ENCODE peak calls at places on chromosomes 5 and 9, in nine cellular contexts. O, D, P, J, B, Q, I, T and S are unnamed samples.

GRCh38 chr5:65100846-65101678 is 332.3 kb downstream of the CWC27 start:
- DNase-seq in I (peak), J (peak), D (peak), T (peak), B (no peak), P (no peak), Q (peak), O (peak), S (peak)

GRCh38 chr5:98368141-98368540 is 405.3 kb upstream of the RGMB start:
- DNase-seq in D (no peak), Q (no peak), J (no peak), B (no peak), T (no peak), I (no peak), P (no peak), O (no peak), S (no peak)

GRCh38 chr9:99092643-99093491 is 12.0 kb upstream of the TGFBR1 start:
- DNase-seq in J (no peak), D (no peak), Q (no peak), O (peak), T (no peak), P (no peak), I (no peak), B (no peak), S (no peak)

GRCh38 chr5:98454904-98455303 is 318.6 kb upstream of the RGMB start:
- DNase-seq in T (peak), D (no peak), Q (no peak), J (no peak), I (no peak), B (no peak), P (no peak), O (no peak), S (no peak)

GRCh38 chr5:136047858-136048257 is 19.1 kb downstream of the TGFBI start:
- DNase-seq in T (no peak), Q (no peak), P (no peak), B (no peak), J (no peak), D (no peak), O (peak), I (no peak), S (no peak)

GRCh38 chr5:171801839-171802238 is 16.2 kb downstream of the SMIM23 start:
- DNase-seq in I (no peak), T (no peak), Q (no peak), J (no peak), O (no peak), D (no peak), B (no peak), P (no peak), S (no peak)

GRCh38 chr5:159783731-159784247 is 132.5 kb upstream of the ADRA1B start:
- DNase-seq in O (no peak), D (no peak), I (peak), T (no peak), J (no peak), Q (no peak), B (no peak), P (no peak), S (no peak)

GRCh38 chr5:171355302-171355724 is 32.3 kb upstream of the NPM1 start:
- DNase-seq in T (no peak), I (no peak), P (peak), O (no peak), B (peak), D (no peak), J (no peak), Q (no peak), S (no peak)

GRCh38 chr5:145887976-145888574 is 15.3 kb upstream of the GRXCR2 start:
- DNase-seq in T (peak), D (no peak), O (peak), B (no peak), I (peak), J (no peak), Q (peak), P (no peak), S (no peak)

GRCh38 chr9:89635816-89636215 is 31.0 kb downstream of the GADD45G start:
- DNase-seq in J (no peak), D (no peak), T (peak), P (no peak), B (no peak), I (no peak), O (no peak), Q (no peak), S (no peak)

GRCh38 chr5:42745426-42745825 is 11.2 kb upstream of the CCDC152 start:
- DNase-seq in O (no peak), I (no peak), Q (peak), J (peak), T (peak), D (no peak), P (no peak), B (no peak), S (no peak)

GRCh38 chr9:13597427-13597826 is 317.9 kb upstream of the MPDZ start:
- DNase-seq in B (no peak), Q (no peak), P (no peak), I (no peak), O (no peak), J (no peak), T (no peak), D (no peak), S (no peak)

GRCh38 chr5:8907168-8907868 is 638.6 kb downstream of the SEMA5A start:
- DNase-seq in D (no peak), Q (no peak), P (no peak), B (no peak), O (no peak), T (peak), I (no peak), J (no peak), S (no peak)

GRCh38 chr9:101513351-101513750 is 20.3 kb upstream of the RNF20 start:
- DNase-seq in T (no peak), Q (no peak), I (no peak), O (no peak), J (no peak), P (no peak), B (no peak), D (no peak), S (no peak)

GRCh38 chr9:120395374-120395773 is 184.6 kb downstream of the CDK5RAP2 start:
- DNase-seq in B (no peak), P (no peak), D (no peak), O (no peak), T (no peak), I (no peak), Q (no peak), J (no peak), S (no peak)

GRCh38 chr9:127505396-127506116 is 54.2 kb downstream of the LRSAM1 start:
- DNase-seq in T (peak), J (no peak), D (no peak), P (peak), I (no peak), O (peak), Q (no peak), B (no peak), S (no peak)

GRCh38 chr5:5277118-5277517 is 137.0 kb downstream of the ADAMTS16 start:
- DNase-seq in I (peak), O (no peak), B (no peak), J (no peak), T (no peak), D (no peak), Q (no peak), P (no peak), S (no peak)

GRCh38 chr5:32362527-32362926 is 49.8 kb upstream of the MTMR12 start:
- DNase-seq in I (no peak), P (no peak), Q (no peak), D (no peak), B (no peak), O (no peak), T (no peak), J (no peak), S (no peak)

GRCh38 chr5:159310492-159310891 is 19.8 kb downstream of the IL12B start:
- DNase-seq in Q (peak), D (no peak), I (peak), T (peak), P (no peak), B (no peak), O (no peak), J (peak), S (peak)

GRCh38 chr9:4547016-4547415 is 56.7 kb downstream of the SLC1A1 start:
- DNase-seq in D (no peak), T (no peak), I (no peak), O (no peak), J (no peak), Q (no peak), B (no peak), P (no peak), S (no peak)

GRCh38 chr9:97536480-97536879 is 35.0 kb downstream of the TMOD1 start:
- DNase-seq in I (no peak), J (no peak), Q (no peak), B (no peak), T (no peak), O (no peak), P (no peak), D (no peak), S (peak)

GRCh38 chr5:56090793-56091460 is 96.2 kb upstream of the IL6ST start:
- DNase-seq in T (no peak), P (no peak), I (no peak), D (no peak), J (no peak), Q (no peak), B (no peak), O (no peak), S (no peak)

GRCh38 chr9:87445646-87446045 is 52.0 kb upstream of the DAPK1 start:
- DNase-seq in Q (peak), T (no peak), I (peak), O (peak), P (no peak), D (peak), J (peak), B (peak), S (peak)

GRCh38 chr5:180801596-180802324 is 846 bp downstream of the MGAT1 start:
- DNase-seq in D (no peak), Q (no peak), I (no peak), B (no peak), O (no peak), T (no peak), J (no peak), P (no peak), S (no peak)

GRCh38 chr9:75086443-75087278 is 1.3 kb downstream of the NMRK1 start:
- DNase-seq in O (peak), Q (peak), B (no peak), I (peak), D (no peak), J (no peak), T (no peak), P (no peak), S (no peak)

GRCh38 chr9:88628114-88628513 is 93.1 kb downstream of the NXNL2 start:
- DNase-seq in T (no peak), Q (no peak), D (no peak), I (no peak), B (no peak), J (no peak), P (no peak), O (no peak), S (no peak)

GRCh38 chr9:77679088-77679487 is 31.0 kb upstream of the GNA14 start:
- DNase-seq in B (no peak), I (no peak), D (no peak), P (no peak), Q (no peak), O (no peak), T (peak), J (no peak), S (no peak)

GRCh38 chr9:29063031-29063430 is 1489.8 kb upstream of the C9orf72 start:
- DNase-seq in T (no peak), I (no peak), O (no peak), Q (no peak), B (no peak), D (no peak), J (no peak), P (no peak), S (no peak)

GRCh38 chr9:86843182-86843581 is 104.1 kb downstream of the GAS1 start:
- DNase-seq in Q (no peak), B (no peak), D (no peak), J (no peak), I (no peak), P (no peak), T (no peak), O (no peak), S (no peak)

GRCh38 chr5:38329132-38329715 is 70.9 kb downstream of the EGFLAM start:
- DNase-seq in I (no peak), J (no peak), D (no peak), O (no peak), Q (no peak), P (no peak), T (peak), B (no peak), S (no peak)

GRCh38 chr5:168844566-168845296 is 265.6 kb upstream of the PANK3 start:
- DNase-seq in I (no peak), B (no peak), P (no peak), D (no peak), Q (no peak), T (no peak), J (no peak), O (no peak), S (no peak)

GRCh38 chr5:28499764-28500290 is 1461.4 kb upstream of the CDH9 start:
- DNase-seq in I (no peak), O (no peak), J (no peak), D (no peak), Q (no peak), T (peak), P (no peak), B (no peak), S (no peak)

GRCh38 chr9:128920381-128921058 is at the start of gene PHYHD1:
- DNase-seq in I (peak), D (peak), T (peak), O (peak), Q (no peak), P (no peak), J (peak), B (no peak), S (peak)

GRCh38 chr5:179267071-179267670 is 78.1 kb downstream of the ADAMTS2 start:
- DNase-seq in I (no peak), T (no peak), J (no peak), O (no peak), Q (no peak), D (no peak), P (no peak), B (no peak), S (no peak)

GRCh38 chr9:34992376-34992951 is 2.9 kb downstream of the DNAJB5 start:
- DNase-seq in O (peak), I (no peak), T (peak), Q (no peak), J (no peak), D (peak), P (no peak), B (no peak), S (no peak)

DNA sequence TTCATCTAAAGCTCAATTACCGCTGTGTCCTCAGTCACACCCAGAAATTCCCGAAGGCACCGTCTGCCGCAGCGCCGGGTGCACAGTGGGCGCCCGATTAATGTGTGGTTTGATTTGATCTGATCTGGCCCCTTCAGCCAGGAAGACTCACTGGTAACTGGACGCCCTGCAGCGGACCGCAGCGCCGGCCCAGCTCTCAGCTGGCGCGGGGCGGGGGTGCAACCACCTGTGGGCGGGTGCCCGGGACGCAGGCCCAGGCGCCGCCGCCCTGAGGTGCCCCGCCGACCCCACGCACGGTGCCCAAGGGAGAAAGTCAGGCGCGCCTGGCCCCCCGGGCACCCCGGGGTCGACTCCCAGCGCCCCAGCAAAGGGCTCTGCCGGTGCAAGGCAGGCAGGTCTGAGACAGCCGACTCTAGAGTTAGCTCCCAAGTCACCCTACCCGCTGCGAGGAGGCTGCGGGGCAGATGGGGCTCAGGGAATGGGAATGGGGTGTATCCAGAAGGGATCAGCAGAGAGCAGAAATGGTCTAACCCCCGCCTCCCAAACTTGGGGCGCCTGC is 1.7 kb downstream of the EPB41L4B start:
- DNase-seq in I (no peak), Q (peak), J (no peak), O (no peak), P (no peak), T (peak), B (no peak), D (no peak), S (peak)
- H3K27ac ChIP-seq in I (peak), Q (peak), J (no peak), O (no peak), P (no peak), T (peak), B (no peak), D (no peak), S (peak)

GRCh38 chr5:96967400-96967799 is 31.5 kb downstream of the LNPEP start:
- DNase-seq in B (no peak), D (no peak), T (no peak), Q (no peak), J (no peak), O (no peak), I (no peak), P (no peak), S (no peak)
- H3K27ac ChIP-seq in B (no peak), D (peak), T (no peak), Q (no peak), J (no peak), O (no peak), I (no peak), P (no peak), S (no peak)

GRCh38 chr5:151017897-151018296 is 2.5 kb upstream of the GPX3 start:
- DNase-seq in D (no peak), Q (no peak), T (no peak), B (no peak), O (no peak), P (no peak), J (no peak), I (no peak), S (no peak)

GRCh38 chr5:151018846-151019245 is 1.5 kb upstream of the GPX3 start:
- DNase-seq in Q (no peak), I (no peak), B (no peak), T (no peak), J (no peak), O (no peak), D (no peak), P (no peak), S (no peak)

GRCh38 chr5:151016700-151017099 is 3.7 kb upstream of the GPX3 start:
- DNase-seq in P (no peak), I (no peak), O (peak), J (no peak), T (no peak), D (no peak), Q (no peak), B (no peak), S (no peak)

GRCh38 chr5:151014680-151015343 is 5.6 kb upstream of the GPX3 start:
- DNase-seq in I (no peak), T (peak), B (no peak), P (no peak), D (no peak), J (no peak), O (no peak), Q (no peak), S (no peak)

DNA sequence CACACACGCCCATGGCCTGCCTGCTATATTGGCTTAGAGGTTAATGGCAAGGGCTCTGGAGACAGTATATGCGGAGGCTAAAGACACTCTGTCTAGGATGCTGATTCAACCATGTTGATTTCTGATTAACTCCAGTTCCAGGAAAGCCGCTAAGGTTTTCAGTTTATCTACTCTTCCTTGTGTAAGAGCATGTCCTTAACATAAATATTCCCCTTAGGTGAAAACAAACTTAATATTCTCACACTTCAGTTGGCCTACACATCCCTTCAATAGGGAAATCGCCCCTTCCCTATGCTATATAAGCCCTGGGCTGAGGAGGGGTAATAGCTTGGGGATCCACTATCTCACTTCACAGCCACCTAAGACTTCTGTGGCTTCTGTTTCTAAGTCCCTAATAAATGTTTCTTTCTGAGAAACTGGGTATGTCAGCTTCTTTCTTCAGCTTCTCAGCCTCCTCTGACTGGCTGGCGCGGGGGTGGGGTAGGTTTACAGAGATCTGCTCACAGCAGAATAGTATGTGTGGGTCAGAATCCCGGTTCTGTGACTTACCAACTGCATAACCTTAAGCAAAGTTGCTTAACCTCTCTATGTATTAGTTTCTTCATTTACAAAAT is 4.3 kb upstream of the GPX3 start:
- DNase-seq in O (no peak), Q (no peak), I (no peak), D (no peak), B (no peak), T (no peak), P (no peak), J (no peak), S (no peak)
- H3K27ac ChIP-seq in O (peak), Q (no peak), I (peak), D (peak), B (no peak), T (no peak), P (no peak), J (no peak), S (no peak)

DNA sequence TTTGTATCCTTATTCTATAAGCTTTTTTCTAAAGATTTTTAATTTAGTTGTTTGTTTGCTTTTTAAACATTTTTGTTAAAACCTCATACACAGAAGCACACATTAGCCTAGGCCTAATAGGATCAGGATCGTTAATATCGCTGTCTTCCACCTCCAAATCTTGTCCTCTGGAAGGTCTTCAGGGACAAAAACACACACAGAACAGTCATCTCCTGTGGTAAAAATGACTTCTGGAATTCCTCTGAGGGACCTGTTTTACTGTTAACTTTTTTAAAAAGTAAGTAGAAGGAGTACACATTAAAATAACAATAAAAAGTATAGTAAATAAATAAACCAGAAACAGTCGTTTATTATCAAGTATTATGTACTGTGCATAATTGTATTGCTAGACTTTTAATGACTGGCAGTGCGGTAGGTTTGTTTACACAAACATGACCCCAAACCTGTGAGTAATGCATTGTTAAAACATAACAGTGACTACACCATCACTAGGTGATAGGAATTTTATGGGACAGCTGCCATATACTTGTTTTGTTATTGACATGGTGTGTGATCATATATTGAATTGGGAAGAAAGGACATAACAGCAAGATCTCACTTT is 109.6 kb downstream of the ZCCHC7 start:
- DNase-seq in T (peak), Q (no peak), I (no peak), O (no peak), B (no peak), D (no peak), J (no peak), P (no peak), S (no peak)
- H3K27ac ChIP-seq in T (peak), Q (no peak), I (no peak), O (no peak), B (no peak), D (no peak), J (no peak), P (no peak), S (no peak)

DNA sequence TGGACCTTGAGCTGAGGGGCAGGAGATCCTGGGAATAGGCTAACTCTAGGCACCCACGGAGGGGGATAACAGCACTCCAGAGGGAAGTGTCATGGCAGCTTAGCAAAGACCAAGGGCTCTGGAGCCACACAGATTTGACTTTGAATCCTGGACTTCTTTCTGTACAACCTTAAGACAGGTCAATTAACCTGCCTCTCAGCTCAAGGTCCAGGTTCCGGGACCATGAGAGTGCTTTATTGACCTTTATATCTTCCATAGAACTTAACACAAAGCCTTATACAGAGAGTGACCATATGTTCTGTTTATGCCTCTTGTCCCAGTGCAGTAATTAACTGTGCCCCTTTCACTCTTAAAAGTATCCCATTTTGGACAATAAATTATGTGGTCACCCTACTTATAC is 90.5 kb upstream of the LRRTM2 start:
- DNase-seq in I (no peak), P (no peak), T (no peak), O (no peak), B (no peak), Q (no peak), D (no peak), J (no peak), S (no peak)
- H3K27ac ChIP-seq in I (no peak), P (no peak), T (no peak), O (no peak), B (no peak), Q (no peak), D (no peak), J (no peak), S (no peak)

GRCh38 chr9:105437704-105438103 is 10.1 kb upstream of the FSD1L start:
- DNase-seq in Q (no peak), B (no peak), D (no peak), O (no peak), J (no peak), P (no peak), T (no peak), I (no peak), S (no peak)
- H3K27ac ChIP-seq in Q (no peak), B (no peak), D (peak), O (no peak), J (no peak), P (no peak), T (no peak), I (no peak), S (no peak)

GRCh38 chr9:136942881-136943230 is 1.7 kb downstream of the FBXW5 start:
- DNase-seq in I (no peak), P (no peak), J (no peak), B (no peak), Q (no peak), D (no peak), O (no peak), T (no peak), S (no peak)
- H3K27ac ChIP-seq in I (no peak), P (no peak), J (no peak), B (no peak), Q (no peak), D (peak), O (no peak), T (no peak), S (no peak)

GRCh38 chr5:162248107-162248713 is 180.6 kb downstream of the GABRG2 start:
- DNase-seq in B (no peak), Q (no peak), J (no peak), O (no peak), T (peak), I (no peak), D (no peak), P (no peak), S (no peak)
- H3K27ac ChIP-seq in B (no peak), Q (no peak), J (no peak), O (no peak), T (no peak), I (no peak), D (no peak), P (no peak), S (no peak)